ENCODE peak calls at places on chromosomes 3 and 15, in six cellular contexts. O, T, A, V, E and R are unnamed samples.

GRCh38 chr3:47365213-47366153 is 15.3 kb upstream of the PTPN23 start:
- DNase-seq in O (no peak), T (no peak), A (no peak), V (peak; percentile 82), E (no peak), R (no peak)

GRCh38 chr3:177642482-177643163 is 445.3 kb upstream of the TBL1XR1 start:
- DNase-seq in O (no peak), T (no peak), A (no peak), V (no peak), E (peak; percentile 23), R (no peak)

GRCh38 chr3:124429129-124429815 is 301.0 kb upstream of the UMPS start:
- DNase-seq in O (no peak), T (no peak), A (no peak), V (peak; percentile 30), E (no peak), R (peak; percentile 55)

GRCh38 chr3:123757281-123757940 is 126.7 kb downstream of the MYLK start:
- DNase-seq in O (peak; percentile 59), T (no peak), A (no peak), V (no peak), E (no peak), R (no peak)

GRCh38 chr15:38873151-38873550 is 308.5 kb upstream of the RASGRP1 start:
- DNase-seq in O (no peak), T (peak; percentile 36), A (no peak), V (no peak), E (no peak), R (no peak)

GRCh38 chr15:61598655-61599054 is 369.6 kb upstream of the RORA start:
- DNase-seq in O (no peak), T (no peak), A (no peak), V (no peak), E (no peak), R (no peak)

GRCh38 chr3:119302697-119303630 is 8.8 kb downstream of the ARHGAP31 start:
- DNase-seq in O (no peak), T (no peak), A (no peak), V (peak; percentile 21), E (no peak), R (no peak)

GRCh38 chr15:67828969-67829646 is 3.8 kb downstream of the SKOR1 start:
- DNase-seq in O (no peak), T (peak; percentile 39), A (no peak), V (no peak), E (no peak), R (no peak)

GRCh38 chr15:86650084-86650483 is 570.4 kb downstream of the AGBL1 start:
- DNase-seq in O (no peak), T (no peak), A (no peak), V (no peak), E (no peak), R (no peak)

GRCh38 chr3:38137615-38138346 is 680 bp upstream of the MYD88 start:
- DNase-seq in O (no peak), T (peak; percentile 62), A (no peak), V (no peak), E (no peak), R (no peak)

GRCh38 chr15:62362608-62363007 is 197.5 kb upstream of the C2CD4B start:
- DNase-seq in O (no peak), T (no peak), A (no peak), V (no peak), E (no peak), R (no peak)

GRCh38 chr15:81032818-81033217 is 32.1 kb downstream of the TLNRD1 start:
- DNase-seq in O (no peak), T (no peak), A (no peak), V (no peak), E (no peak), R (no peak)

GRCh38 chr15:40549894-40550293 is 14.9 kb downstream of the CCDC32 start:
- DNase-seq in O (peak; percentile 86), T (no peak), A (no peak), V (no peak), E (no peak), R (no peak)

GRCh38 chr3:138097192-138097829 is 18.1 kb downstream of the DZIP1L start:
- DNase-seq in O (no peak), T (peak; percentile 79), A (no peak), V (no peak), E (peak; percentile 32), R (no peak)

GRCh38 chr3:56819016-56819809 is 17.5 kb upstream of the ARHGEF3 start:
- DNase-seq in O (no peak), T (no peak), A (no peak), V (no peak), E (no peak), R (no peak)

GRCh38 chr15:28107111-28107893 is 8.2 kb upstream of the OCA2 start:
- DNase-seq in O (peak; percentile 8), T (peak; percentile 63), A (no peak), V (peak; percentile 41), E (no peak), R (no peak)

GRCh38 chr15:51737538-51738305 is at the start of gene LYSMD2:
- DNase-seq in O (peak; percentile 88), T (peak; percentile 69), A (no peak), V (peak; percentile 52), E (peak; percentile 82), R (peak; percentile 61)

GRCh38 chr15:66982816-66983215 is 82.6 kb upstream of the SMAD3 start:
- DNase-seq in O (no peak), T (no peak), A (no peak), V (no peak), E (no peak), R (no peak)

GRCh38 chr3:185207931-185208746 is 45.7 kb downstream of the EHHADH start:
- DNase-seq in O (no peak), T (no peak), A (no peak), V (peak; percentile 18), E (no peak), R (no peak)

GRCh38 chr3:76827647-76828273 is 212.1 kb upstream of the ROBO2 start:
- DNase-seq in O (no peak), T (no peak), A (no peak), V (no peak), E (no peak), R (peak; percentile 6)

GRCh38 chr3:136042608-136043221 is 77.2 kb downstream of the PPP2R3A start:
- DNase-seq in O (no peak), T (peak; percentile 86), A (no peak), V (peak; percentile 77), E (no peak), R (peak; percentile 68)

GRCh38 chr3:9339750-9340449 is 23.0 kb upstream of the THUMPD3 start:
- DNase-seq in O (no peak), T (no peak), A (no peak), V (no peak), E (no peak), R (peak; percentile 26)

GRCh38 chr15:74380361-74381189 is 13.1 kb upstream of the CYP11A1 start:
- DNase-seq in O (no peak), T (peak; percentile 35), A (no peak), V (no peak), E (no peak), R (no peak)

DNA sequence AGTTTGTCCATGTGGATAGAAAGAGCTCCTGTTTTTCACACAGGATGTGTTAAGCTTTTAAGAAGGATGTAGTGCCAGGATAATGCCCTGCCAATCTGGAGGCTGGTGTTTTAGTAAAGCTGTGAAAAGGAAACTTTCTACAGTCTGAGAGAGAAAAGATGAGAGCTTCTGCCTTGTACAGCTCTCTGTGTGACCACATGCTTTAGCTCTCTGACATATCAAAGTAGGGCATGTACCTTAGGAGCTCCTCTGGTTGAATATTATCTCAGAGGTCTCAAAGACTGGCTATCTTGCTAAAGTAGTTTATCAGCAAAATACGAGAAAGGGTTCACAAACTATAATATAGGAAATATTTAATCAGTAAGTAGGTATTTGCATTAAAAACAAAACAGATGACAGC is 30.4 kb downstream of the CDIN1 start:
- DNase-seq in O (no peak), T (no peak), A (no peak), V (no peak), E (no peak), R (no peak)
- TF ChIP-seq CTCF in O (no peak), T (no peak), A (no peak), V (no peak), E (no peak), R (no peak)

DNA sequence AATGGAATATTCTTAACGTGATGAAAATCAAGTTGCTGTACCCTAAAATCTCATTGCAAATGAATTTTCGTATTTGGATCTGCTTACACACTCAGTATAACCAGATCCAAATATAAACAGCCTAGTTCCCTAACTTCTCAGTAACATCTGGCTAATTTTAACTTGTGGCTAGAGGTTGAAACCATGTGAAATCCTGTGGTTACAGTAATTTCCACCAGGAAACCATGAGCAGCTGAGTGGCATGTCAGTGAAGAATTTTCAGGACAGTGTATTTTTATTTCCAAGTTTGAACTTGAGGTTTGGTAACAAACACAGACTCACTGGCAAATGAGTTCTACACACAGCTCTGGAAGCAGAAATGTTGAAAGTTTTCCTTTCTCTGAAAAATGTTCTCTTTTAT is 754.1 kb downstream of the NR2F2 start:
- DNase-seq in O (no peak), T (no peak), A (no peak), V (peak; percentile 31), E (no peak), R (no peak)
- TF ChIP-seq CTCF in O (no peak), T (no peak), A (no peak), V (no peak), E (no peak), R (no peak)

GRCh38 chr3:50258979-50259378 is 10.0 kb upstream of the SEMA3B start:
- DNase-seq in O (no peak), T (no peak), A (no peak), V (no peak), E (no peak), R (no peak)
- TF ChIP-seq CTCF in O (no peak), T (no peak), A (no peak), V (peak; percentile 18), E (no peak), R (no peak)

GRCh38 chr3:187261541-187261969 is 30.0 kb downstream of the MASP1 start:
- DNase-seq in O (no peak), T (no peak), A (no peak), V (peak; percentile 64), E (no peak), R (no peak)

GRCh38 chr3:187256217-187256616 is 35.3 kb downstream of the MASP1 start:
- DNase-seq in O (no peak), T (peak; percentile 47), A (no peak), V (no peak), E (no peak), R (no peak)

GRCh38 chr3:187262360-187262759 is 29.2 kb downstream of the MASP1 start:
- DNase-seq in O (no peak), T (no peak), A (no peak), V (no peak), E (no peak), R (no peak)

GRCh38 chr3:187257471-187257870 is 34.1 kb downstream of the MASP1 start:
- DNase-seq in O (no peak), T (no peak), A (no peak), V (no peak), E (no peak), R (no peak)

DNA sequence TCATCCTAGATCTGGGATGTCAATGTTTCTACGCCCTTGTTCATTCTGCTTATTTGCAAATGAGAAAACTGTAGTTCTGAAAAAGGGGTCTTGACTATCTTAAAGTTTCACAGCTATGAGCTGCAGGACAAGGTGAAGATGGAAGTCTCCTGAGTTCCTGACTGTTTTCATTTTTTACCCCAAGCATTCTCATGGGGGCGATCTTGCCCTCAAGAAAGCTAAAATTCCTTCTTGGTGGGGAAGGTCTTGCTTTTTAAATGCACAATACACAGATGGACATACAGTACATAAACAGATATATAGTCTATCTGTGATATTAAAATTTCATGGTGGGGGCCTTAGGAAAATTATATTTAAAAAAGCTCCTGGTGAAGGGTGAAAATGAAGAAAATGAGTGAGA is 32.4 kb downstream of the MASP1 start:
- DNase-seq in O (no peak), T (peak; percentile 32), A (no peak), V (no peak), E (no peak), R (no peak)
- TF ChIP-seq CTCF in O (no peak), T (peak; percentile 69), A (no peak), V (no peak), E (no peak), R (peak; percentile 8)